ENCODE peak calls at places on chromosome 19, in six cellular contexts. One of them, this sample, is unnamed.

GRCh38 chr19:55600336-55601028 is 394 bp downstream of the ZNF524 start:
- DNase-seq in small intestine: no peak
- DNase-seq in left ventricle myocardium inferior: peak
- DNase-seq in foreskin fibroblast: peak
- DNase-seq in choroid plexus epithelial cell: no peak
- DNase-seq in A549: no peak
- DNase-seq in this sample: no peak

GRCh38 chr19:50427997-50428425 is 4.7 kb upstream of the MYBPC2 start:
- DNase-seq in small intestine: peak
- DNase-seq in left ventricle myocardium inferior: peak
- DNase-seq in foreskin fibroblast: peak
- DNase-seq in choroid plexus epithelial cell: peak
- DNase-seq in A549: no peak
- DNase-seq in this sample: peak

GRCh38 chr19:6226444-6227155 is 53.2 kb downstream of the MLLT1 start:
- DNase-seq in small intestine: no peak
- DNase-seq in left ventricle myocardium inferior: no peak
- DNase-seq in foreskin fibroblast: no peak
- DNase-seq in choroid plexus epithelial cell: no peak
- DNase-seq in A549: no peak
- DNase-seq in this sample: no peak

GRCh38 chr19:48964205-48965032 is 690 bp upstream of the FTL start:
- DNase-seq in small intestine: peak
- DNase-seq in left ventricle myocardium inferior: peak
- DNase-seq in foreskin fibroblast: peak
- DNase-seq in choroid plexus epithelial cell: peak
- DNase-seq in A549: peak
- DNase-seq in this sample: peak

GRCh38 chr19:38661996-38662395 is 14.5 kb downstream of the ACTN4 start:
- DNase-seq in small intestine: peak
- DNase-seq in left ventricle myocardium inferior: no peak
- DNase-seq in foreskin fibroblast: no peak
- DNase-seq in choroid plexus epithelial cell: no peak
- DNase-seq in A549: no peak
- DNase-seq in this sample: no peak

GRCh38 chr19:39424934-39425333 is 10.8 kb downstream of the RPS16 start:
- DNase-seq in small intestine: no peak
- DNase-seq in left ventricle myocardium inferior: no peak
- DNase-seq in foreskin fibroblast: no peak
- DNase-seq in choroid plexus epithelial cell: no peak
- DNase-seq in A549: no peak
- DNase-seq in this sample: no peak

GRCh38 chr19:38228005-38228377 is 4.0 kb upstream of the DPF1 start:
- DNase-seq in small intestine: no peak
- DNase-seq in left ventricle myocardium inferior: no peak
- DNase-seq in foreskin fibroblast: no peak
- DNase-seq in choroid plexus epithelial cell: no peak
- DNase-seq in A549: no peak
- DNase-seq in this sample: no peak

GRCh38 chr19:15161028-15161984 is 39.5 kb downstream of the NOTCH3 start:
- DNase-seq in small intestine: peak
- DNase-seq in left ventricle myocardium inferior: no peak
- DNase-seq in foreskin fibroblast: no peak
- DNase-seq in choroid plexus epithelial cell: peak
- DNase-seq in A549: peak
- DNase-seq in this sample: peak

GRCh38 chr19:29758863-29759262 is 43.8 kb upstream of the C19orf12 start:
- DNase-seq in small intestine: no peak
- DNase-seq in left ventricle myocardium inferior: no peak
- DNase-seq in foreskin fibroblast: no peak
- DNase-seq in choroid plexus epithelial cell: no peak
- DNase-seq in A549: no peak
- DNase-seq in this sample: no peak

GRCh38 chr19:5585461-5586299 is 17.9 kb upstream of the TINCR start:
- DNase-seq in small intestine: no peak
- DNase-seq in left ventricle myocardium inferior: no peak
- DNase-seq in foreskin fibroblast: peak
- DNase-seq in choroid plexus epithelial cell: peak
- DNase-seq in A549: no peak
- DNase-seq in this sample: no peak

GRCh38 chr19:46656541-46656940 is 4.4 kb downstream of the DACT3 start:
- DNase-seq in small intestine: no peak
- DNase-seq in left ventricle myocardium inferior: no peak
- DNase-seq in foreskin fibroblast: no peak
- DNase-seq in choroid plexus epithelial cell: no peak
- DNase-seq in A549: no peak
- DNase-seq in this sample: no peak

GRCh38 chr19:41914191-41914834 is 13.9 kb downstream of the ERFL start:
- DNase-seq in small intestine: no peak
- DNase-seq in left ventricle myocardium inferior: no peak
- DNase-seq in foreskin fibroblast: no peak
- DNase-seq in choroid plexus epithelial cell: no peak
- DNase-seq in A549: no peak
- DNase-seq in this sample: no peak

GRCh38 chr19:41917676-41918075 is 10.6 kb downstream of the ERFL start:
- DNase-seq in small intestine: no peak
- DNase-seq in left ventricle myocardium inferior: no peak
- DNase-seq in foreskin fibroblast: no peak
- DNase-seq in choroid plexus epithelial cell: no peak
- DNase-seq in A549: no peak
- DNase-seq in this sample: no peak

GRCh38 chr19:41914906-41915247 is 13.4 kb downstream of the ERFL start:
- DNase-seq in small intestine: no peak
- DNase-seq in left ventricle myocardium inferior: no peak
- DNase-seq in foreskin fibroblast: no peak
- DNase-seq in choroid plexus epithelial cell: no peak
- DNase-seq in A549: no peak
- DNase-seq in this sample: no peak

GRCh38 chr19:41915248-41916032 is 12.8 kb downstream of the ERFL start:
- DNase-seq in small intestine: no peak
- DNase-seq in left ventricle myocardium inferior: no peak
- DNase-seq in foreskin fibroblast: no peak
- DNase-seq in choroid plexus epithelial cell: no peak
- DNase-seq in A549: no peak
- DNase-seq in this sample: no peak

GRCh38 chr19:41916033-41916424 is 12.2 kb downstream of the ERFL start:
- DNase-seq in small intestine: no peak
- DNase-seq in left ventricle myocardium inferior: no peak
- DNase-seq in foreskin fibroblast: no peak
- DNase-seq in choroid plexus epithelial cell: no peak
- DNase-seq in A549: no peak
- DNase-seq in this sample: no peak
- H3K4me3 ChIP-seq in small intestine: no peak
- H3K4me3 ChIP-seq in left ventricle myocardium inferior: no peak
- H3K4me3 ChIP-seq in foreskin fibroblast: no peak
- H3K4me3 ChIP-seq in choroid plexus epithelial cell: no peak
- H3K4me3 ChIP-seq in A549: no peak
- H3K4me3 ChIP-seq in this sample: no peak

GRCh38 chr19:18020212-18021067 is 12.5 kb downstream of the ARRDC2 start:
- DNase-seq in small intestine: no peak
- DNase-seq in left ventricle myocardium inferior: peak
- DNase-seq in foreskin fibroblast: peak
- DNase-seq in choroid plexus epithelial cell: peak
- DNase-seq in A549: no peak
- DNase-seq in this sample: peak
- H3K4me3 ChIP-seq in small intestine: no peak
- H3K4me3 ChIP-seq in left ventricle myocardium inferior: peak
- H3K4me3 ChIP-seq in foreskin fibroblast: no peak
- H3K4me3 ChIP-seq in choroid plexus epithelial cell: no peak
- H3K4me3 ChIP-seq in A549: peak
- H3K4me3 ChIP-seq in this sample: no peak

GRCh38 chr19:1384085-1384462 is 367 bp downstream of the NDUFS7 start:
- DNase-seq in small intestine: no peak
- DNase-seq in left ventricle myocardium inferior: no peak
- DNase-seq in foreskin fibroblast: no peak
- DNase-seq in choroid plexus epithelial cell: no peak
- DNase-seq in A549: no peak
- DNase-seq in this sample: no peak
- H3K4me3 ChIP-seq in small intestine: peak
- H3K4me3 ChIP-seq in left ventricle myocardium inferior: peak
- H3K4me3 ChIP-seq in foreskin fibroblast: peak
- H3K4me3 ChIP-seq in choroid plexus epithelial cell: peak
- H3K4me3 ChIP-seq in A549: peak
- H3K4me3 ChIP-seq in this sample: peak

GRCh38 chr19:4506449-4507149 is 11.7 kb downstream of the PLIN4 start:
- DNase-seq in small intestine: no peak
- DNase-seq in left ventricle myocardium inferior: no peak
- DNase-seq in foreskin fibroblast: peak
- DNase-seq in choroid plexus epithelial cell: peak
- DNase-seq in A549: no peak
- DNase-seq in this sample: peak

GRCh38 chr19:4504297-4504701 is 14.0 kb downstream of the PLIN4 start:
- DNase-seq in small intestine: no peak
- DNase-seq in left ventricle myocardium inferior: no peak
- DNase-seq in foreskin fibroblast: no peak
- DNase-seq in choroid plexus epithelial cell: no peak
- DNase-seq in A549: no peak
- DNase-seq in this sample: no peak

GRCh38 chr19:4504874-4505569 is 13.3 kb downstream of the PLIN4 start:
- DNase-seq in small intestine: no peak
- DNase-seq in left ventricle myocardium inferior: no peak
- DNase-seq in foreskin fibroblast: peak
- DNase-seq in choroid plexus epithelial cell: no peak
- DNase-seq in A549: no peak
- DNase-seq in this sample: no peak

GRCh38 chr19:4507150-4507452 is 11.2 kb downstream of the PLIN4 start:
- DNase-seq in small intestine: no peak
- DNase-seq in left ventricle myocardium inferior: no peak
- DNase-seq in foreskin fibroblast: no peak
- DNase-seq in choroid plexus epithelial cell: no peak
- DNase-seq in A549: no peak
- DNase-seq in this sample: no peak

DNA sequence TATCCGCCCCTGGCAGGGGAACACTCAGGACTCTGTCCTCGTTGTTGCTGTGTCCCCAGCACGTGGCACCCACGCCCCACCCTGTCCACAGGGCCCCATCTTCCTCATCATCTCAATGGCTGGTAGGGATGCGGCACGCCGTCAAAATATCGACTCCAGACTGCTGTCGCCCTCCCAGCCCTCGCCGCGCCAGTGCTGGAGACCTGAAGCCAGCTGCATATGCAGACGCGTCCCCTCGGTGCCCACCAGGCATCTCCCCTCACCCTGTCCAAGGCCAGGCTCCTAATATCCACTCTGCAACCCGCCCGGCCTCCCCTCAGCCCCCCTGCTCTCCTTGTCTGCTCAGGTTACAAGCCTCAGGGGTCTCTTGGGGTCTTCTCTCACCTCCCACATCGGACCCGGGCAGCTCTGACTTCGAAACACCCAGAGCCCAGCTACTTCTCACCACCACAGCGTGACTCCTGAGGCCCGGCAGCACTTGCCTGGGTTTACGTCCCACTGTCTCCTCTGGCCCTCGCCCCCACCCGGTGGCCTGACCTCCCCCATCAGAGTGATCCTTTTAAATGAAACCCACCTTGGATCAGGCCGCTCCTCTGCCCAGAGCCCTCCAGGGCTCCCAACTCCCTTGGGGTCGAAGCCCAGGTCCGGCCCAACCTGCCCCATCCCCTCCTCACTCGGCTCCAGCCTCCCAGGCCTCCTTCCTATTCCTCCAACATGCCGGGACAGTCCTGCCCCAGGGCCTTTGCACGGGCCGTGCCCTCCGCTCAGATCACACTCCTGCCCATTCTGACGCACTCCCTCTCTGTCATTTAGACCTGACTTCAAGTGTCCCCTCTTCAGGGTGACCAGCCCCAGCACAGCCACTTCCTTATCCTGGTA is 12.5 kb downstream of the PLIN4 start:
- DNase-seq in small intestine: no peak
- DNase-seq in left ventricle myocardium inferior: no peak
- DNase-seq in foreskin fibroblast: no peak
- DNase-seq in choroid plexus epithelial cell: no peak
- DNase-seq in A549: no peak
- DNase-seq in this sample: no peak
- H3K4me3 ChIP-seq in small intestine: no peak
- H3K4me3 ChIP-seq in left ventricle myocardium inferior: no peak
- H3K4me3 ChIP-seq in foreskin fibroblast: no peak
- H3K4me3 ChIP-seq in choroid plexus epithelial cell: no peak
- H3K4me3 ChIP-seq in A549: no peak
- H3K4me3 ChIP-seq in this sample: no peak

DNA sequence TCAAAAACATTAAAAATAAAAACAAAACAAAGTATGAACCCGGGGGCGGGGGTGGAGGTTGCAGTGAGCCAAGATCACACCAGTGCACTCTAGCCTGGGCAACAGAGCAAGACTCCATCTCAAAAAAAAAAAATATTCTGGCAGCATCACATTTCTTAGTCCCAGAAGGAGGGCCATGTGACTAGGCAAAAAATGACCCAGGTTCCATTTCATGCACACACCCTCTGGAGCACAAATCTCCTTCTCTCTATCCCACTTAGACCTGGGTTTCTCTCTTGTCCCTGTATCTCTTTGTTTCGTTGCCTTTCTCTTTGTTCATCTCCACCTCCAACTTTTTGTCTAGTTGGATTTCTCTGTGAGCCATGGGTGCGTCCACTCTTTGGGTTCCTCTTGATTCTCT is 6.2 kb upstream of the CYP2A7 start:
- DNase-seq in small intestine: no peak
- DNase-seq in left ventricle myocardium inferior: no peak
- DNase-seq in foreskin fibroblast: no peak
- DNase-seq in choroid plexus epithelial cell: no peak
- DNase-seq in A549: no peak
- DNase-seq in this sample: no peak
- H3K4me3 ChIP-seq in small intestine: no peak
- H3K4me3 ChIP-seq in left ventricle myocardium inferior: no peak
- H3K4me3 ChIP-seq in foreskin fibroblast: no peak
- H3K4me3 ChIP-seq in choroid plexus epithelial cell: no peak
- H3K4me3 ChIP-seq in A549: no peak
- H3K4me3 ChIP-seq in this sample: no peak

GRCh38 chr19:45153339-45154063 is 7.3 kb downstream of the NKPD1 start:
- DNase-seq in small intestine: no peak
- DNase-seq in left ventricle myocardium inferior: peak
- DNase-seq in foreskin fibroblast: peak
- DNase-seq in choroid plexus epithelial cell: peak
- DNase-seq in A549: no peak
- DNase-seq in this sample: peak
- H3K4me3 ChIP-seq in small intestine: peak
- H3K4me3 ChIP-seq in left ventricle myocardium inferior: peak
- H3K4me3 ChIP-seq in foreskin fibroblast: no peak
- H3K4me3 ChIP-seq in choroid plexus epithelial cell: no peak
- H3K4me3 ChIP-seq in A549: no peak
- H3K4me3 ChIP-seq in this sample: peak

This sample was measured in fibroblast of villous mesenchyme.